ENCODE peak calls at places on chromosomes 11 and 22, in four cellular contexts. U is ovary, C is transverse colon, K is stomach. V is an unnamed sample.

GRCh38 chr11:73752216-73752867 is 8.5 kb downstream of the RAB6A start:
- DNase-seq in U (no peak), C (no peak), K (no peak), V (peak; percentile 23)

GRCh38 chr22:35839811-35840739 is 122.4 kb downstream of the APOL5 start:
- DNase-seq in U (peak; percentile 87), C (peak; percentile 86), K (peak; percentile 72), V (peak; percentile 63)

GRCh38 chr11:14380947-14381555 is 22.1 kb upstream of the RRAS2 start:
- DNase-seq in U (peak; percentile 66), C (peak; percentile 72), K (peak; percentile 83), V (peak; percentile 58)

GRCh38 chr11:115313224-115313838 is 190.9 kb downstream of the CADM1 start:
- DNase-seq in U (no peak), C (no peak), K (no peak), V (no peak)

GRCh38 chr11:23423119-23423518 is 562.8 kb upstream of the CCDC179 start:
- DNase-seq in U (no peak), C (no peak), K (no peak), V (no peak)

GRCh38 chr22:22060200-22061084 is 77.9 kb upstream of the TOP3B start:
- DNase-seq in U (peak; percentile 36), C (peak; percentile 44), K (no peak), V (peak; percentile 53)

GRCh38 chr11:115545811-115546210 is 41.6 kb upstream of the CADM1 start:
- DNase-seq in U (no peak), C (no peak), K (no peak), V (no peak)

GRCh38 chr22:31945971-31946680 is 1.8 kb downstream of the YWHAH start:
- DNase-seq in U (no peak), C (no peak), K (no peak), V (no peak)

GRCh38 chr22:25996669-25997068 is 172.6 kb upstream of the SEZ6L start:
- DNase-seq in U (no peak), C (no peak), K (no peak), V (no peak)

GRCh38 chr11:34432822-34433221 is 5.9 kb upstream of the CAT start:
- DNase-seq in U (no peak), C (no peak), K (no peak), V (no peak)

GRCh38 chr11:34899633-34900016 is 16.6 kb downstream of the APIP start:
- DNase-seq in U (no peak), C (no peak), K (no peak), V (no peak)

GRCh38 chr11:8269636-8270035 is 6.0 kb upstream of the LMO1 start:
- DNase-seq in U (no peak), C (no peak), K (no peak), V (no peak)

GRCh38 chr11:35165416-35166368 is 26.7 kb downstream of the CD44 start:
- DNase-seq in U (no peak), C (peak; percentile 73), K (peak; percentile 46), V (no peak)

GRCh38 chr11:16893456-16894076 is 120.6 kb downstream of the PLEKHA7 start:
- DNase-seq in U (no peak), C (no peak), K (no peak), V (no peak)

GRCh38 chr22:19795617-19796008 is 35.0 kb downstream of the TBX1 start:
- DNase-seq in U (no peak), C (no peak), K (no peak), V (no peak)

GRCh38 chr11:105220175-105220574 is 80.6 kb upstream of the CARD18 start:
- DNase-seq in U (no peak), C (no peak), K (no peak), V (no peak)

GRCh38 chr11:45647329-45647728 is 18.1 kb downstream of the CHST1 start:
- DNase-seq in U (no peak), C (no peak), K (no peak), V (no peak)

GRCh38 chr11:75896843-75897419 is 81.9 kb downstream of the UVRAG start:
- DNase-seq in U (no peak), C (no peak), K (no peak), V (no peak)

GRCh38 chr11:14499178-14499559 is 442 bp downstream of the COPB1 start:
- DNase-seq in U (peak; percentile 26), C (peak; percentile 53), K (peak; percentile 42), V (no peak)

GRCh38 chr11:45028921-45029680 is 78.4 kb upstream of the TP53I11 start:
- DNase-seq in U (no peak), C (no peak), K (no peak), V (no peak)

DNA sequence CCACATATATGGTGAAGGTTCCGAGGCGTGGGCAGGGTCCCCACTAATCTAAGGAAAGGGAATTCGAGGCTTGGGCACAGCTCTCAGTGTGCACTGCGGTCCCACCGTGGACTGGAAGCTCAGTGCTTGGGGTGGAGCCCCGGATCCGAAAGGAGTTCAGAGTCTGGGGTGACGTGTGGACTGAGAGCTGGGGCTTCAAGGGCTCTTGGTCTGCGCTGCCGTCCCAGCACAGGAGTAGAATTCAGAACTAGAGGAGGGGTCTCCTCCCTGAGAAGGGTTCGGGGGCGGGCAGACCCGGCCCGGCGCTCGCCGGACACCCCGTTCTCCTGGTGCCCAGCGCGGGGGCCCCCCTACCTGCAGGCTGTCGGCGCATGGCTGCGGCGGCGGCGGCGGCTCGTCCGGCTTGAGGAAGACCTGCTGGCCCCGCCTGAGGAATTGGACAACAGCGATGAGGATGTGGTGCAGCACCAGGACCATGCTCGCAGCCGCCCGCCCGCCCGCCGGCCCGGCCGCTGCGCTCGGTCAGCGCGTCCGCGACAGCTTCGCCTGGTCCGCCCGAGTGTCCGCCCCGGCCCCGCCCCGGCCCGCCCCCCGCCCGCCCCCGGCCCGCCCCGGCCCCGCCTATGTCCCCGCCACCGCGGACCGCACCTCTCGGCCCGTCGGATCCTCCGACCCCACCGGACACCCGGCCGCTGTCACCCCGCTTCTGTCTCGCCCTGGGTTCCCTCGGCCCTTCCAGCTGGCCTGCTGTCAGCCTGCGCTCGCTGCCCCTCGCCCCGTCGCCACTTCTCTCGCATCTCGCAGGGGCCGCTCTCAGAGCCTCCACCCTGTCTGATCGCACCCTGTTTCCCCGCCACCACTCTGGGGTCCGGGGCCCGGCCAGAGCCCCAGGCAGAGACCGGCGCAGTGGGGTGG is 32.1 kb downstream of the PDE2A start:
- DNase-seq in U (peak; percentile 38), C (peak; percentile 48), K (peak; percentile 39), V (no peak)
- H3K27ac ChIP-seq in U (no peak overlapping the region), C (peak overlapping the region; percentile 69), K (no peak overlapping the region), V (no peak overlapping the region)

GRCh38 chr11:77602385-77603105 is 12.8 kb downstream of the AQP11 start:
- DNase-seq in U (no peak), C (no peak), K (no peak), V (no peak)
- TF ChIP-seq EP300 in U (no peak), C (no peak), K (no peak), V (no peak)

GRCh38 chr11:83403990-83404389 is 117.8 kb upstream of the CCDC90B start:
- DNase-seq in U (no peak), C (no peak), K (no peak), V (no peak)
- H3K27ac ChIP-seq in U (no peak overlapping the region), C (no peak overlapping the region), K (no peak overlapping the region), V (no peak overlapping the region)

GRCh38 chr11:112485280-112485679 is 224.6 kb upstream of the PLET1 start:
- DNase-seq in U (no peak), C (no peak), K (no peak), V (no peak)

GRCh38 chr11:112478806-112479205 is 218.1 kb upstream of the PLET1 start:
- DNase-seq in U (no peak), C (no peak), K (no peak), V (no peak)

GRCh38 chr11:112481431-112481830 is 220.8 kb upstream of the PLET1 start:
- DNase-seq in U (no peak), C (no peak), K (no peak), V (no peak)

GRCh38 chr11:112477929-112478317 is 217.3 kb upstream of the PLET1 start:
- DNase-seq in U (no peak), C (no peak), K (no peak), V (no peak)

DNA sequence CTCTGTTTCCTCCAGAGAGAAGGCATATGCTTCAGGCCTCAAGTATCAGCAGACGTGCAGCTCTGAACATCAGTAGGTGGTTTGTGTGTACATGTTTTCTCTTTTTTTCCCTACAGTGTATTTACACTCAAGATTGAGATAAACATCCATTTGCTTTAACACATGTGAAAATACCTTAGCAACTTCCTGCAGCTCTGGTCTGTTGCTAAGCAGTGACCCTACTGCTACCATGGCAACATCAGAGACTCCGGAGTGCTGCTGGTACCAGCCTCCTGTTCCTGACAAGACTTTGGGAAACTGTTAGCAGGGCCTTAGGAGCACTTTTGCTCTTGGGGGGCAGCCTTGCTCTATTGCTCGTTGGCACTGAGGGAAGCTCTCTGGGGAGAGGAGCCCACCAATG is 221.2 kb upstream of the PLET1 start:
- DNase-seq in U (no peak), C (no peak), K (no peak), V (no peak)
- TF ChIP-seq EP300 in U (no peak), C (no peak), K (no peak), V (no peak)

DNA sequence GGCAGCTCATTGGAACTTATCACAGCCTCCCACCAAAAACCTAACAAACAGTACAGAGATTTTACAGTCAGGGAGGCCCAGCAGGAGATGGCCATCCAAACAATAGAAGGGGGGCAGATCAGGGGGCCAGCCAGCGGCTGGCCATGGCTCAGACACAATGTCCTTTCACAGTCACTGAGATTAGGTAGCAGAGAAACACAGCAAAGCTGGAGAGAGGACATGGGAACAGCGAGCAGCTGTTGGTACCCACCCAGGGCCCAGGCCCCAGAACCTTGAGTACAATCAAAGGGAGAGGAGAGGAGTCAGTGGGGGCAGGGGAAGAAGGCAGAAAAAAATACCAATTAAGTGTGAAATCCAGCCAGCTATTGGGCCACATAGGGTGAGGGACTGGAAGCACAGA is 4.2 kb downstream of the TMEM121B start:
- DNase-seq in U (no peak), C (no peak), K (no peak), V (no peak)
- H3K27ac ChIP-seq in U (no peak overlapping the region), C (no peak overlapping the region), K (no peak overlapping the region), V (no peak overlapping the region)

GRCh38 chr11:81026008-81026407 is 1585.2 kb upstream of the TENM4 start:
- DNase-seq in U (no peak), C (no peak), K (no peak), V (no peak)
- TF ChIP-seq EP300 in U (no peak), C (no peak), K (no peak), V (no peak)

GRCh38 chr11:65546217-65546958 is 11.8 kb downstream of the LTBP3 start:
- DNase-seq in U (peak; percentile 71), C (peak; percentile 99), K (peak; percentile 98), V (peak; percentile 71)

GRCh38 chr11:65542738-65543390 is 15.3 kb downstream of the LTBP3 start:
- DNase-seq in U (no peak), C (no peak), K (no peak), V (no peak)

GRCh38 chr11:65549088-65549487 is 9.1 kb downstream of the LTBP3 start:
- DNase-seq in U (no peak), C (no peak), K (no peak), V (no peak)

GRCh38 chr11:65547446-65548125 is 10.6 kb downstream of the LTBP3 start:
- DNase-seq in U (no peak), C (no peak), K (no peak), V (no peak)

DNA sequence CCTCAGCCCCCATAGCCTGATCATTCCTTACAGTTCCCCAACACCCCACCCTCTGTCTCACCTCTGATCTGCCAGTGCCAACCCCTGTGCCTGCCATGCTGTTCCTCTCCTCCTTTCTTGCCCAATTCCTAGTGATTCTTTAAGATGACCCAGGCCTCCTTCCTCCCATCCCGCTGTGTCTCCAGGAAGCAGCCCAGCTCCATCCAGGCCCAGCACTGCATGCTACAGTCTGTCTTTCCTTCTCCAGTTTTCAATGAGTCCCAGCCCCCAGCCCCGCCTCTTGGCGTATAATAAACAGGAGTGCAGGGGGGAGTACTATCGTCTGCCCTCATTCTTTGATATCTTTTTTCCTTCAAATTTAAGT is 12.3 kb downstream of the LTBP3 start:
- DNase-seq in U (no peak), C (no peak), K (no peak), V (no peak)
- H3K27ac ChIP-seq in U (no peak overlapping the region), C (peak overlapping the region; percentile 83), K (peak overlapping the region; percentile 80), V (no peak overlapping the region)

GRCh38 chr11:9384535-9385287 is at the start of gene IPO7:
- DNase-seq in U (peak; percentile 88), C (peak; percentile 92), K (peak; percentile 90), V (peak; percentile 76)
- TF ChIP-seq EP300 in U (no peak), C (no peak), K (no peak), V (peak; percentile 93)

V was measured in tibial nerve.